ENCODE peak calls at places on chromosome 3, in six cellular contexts. One of them, this sample, is unnamed.

GRCh38 chr3:195052939-195053338 is 218.0 kb downstream of the XXYLT1 start:
- DNase-seq in BJ: no peak
- DNase-seq in HFF-Myc: no peak
- DNase-seq in upper lobe of left lung: no peak
- DNase-seq in fibroblast of pulmonary artery: no peak
- DNase-seq in NB4: no peak
- DNase-seq in this sample: no peak

GRCh38 chr3:112871735-112872134 is 25.1 kb upstream of the CD200R1L start:
- DNase-seq in BJ: no peak
- DNase-seq in HFF-Myc: no peak
- DNase-seq in upper lobe of left lung: no peak
- DNase-seq in fibroblast of pulmonary artery: no peak
- DNase-seq in NB4: no peak
- DNase-seq in this sample: no peak

GRCh38 chr3:151726016-151726415 is 7.7 kb upstream of the AADACL2 start:
- DNase-seq in BJ: no peak
- DNase-seq in HFF-Myc: no peak
- DNase-seq in upper lobe of left lung: no peak
- DNase-seq in fibroblast of pulmonary artery: peak
- DNase-seq in NB4: no peak
- DNase-seq in this sample: no peak

GRCh38 chr3:182252802-182253201 is 540.5 kb upstream of the ATP11B start:
- DNase-seq in BJ: no peak
- DNase-seq in HFF-Myc: no peak
- DNase-seq in upper lobe of left lung: no peak
- DNase-seq in fibroblast of pulmonary artery: no peak
- DNase-seq in NB4: no peak
- DNase-seq in this sample: no peak

GRCh38 chr3:179840985-179841384 is 188.1 kb downstream of the USP13 start:
- DNase-seq in BJ: no peak
- DNase-seq in HFF-Myc: peak
- DNase-seq in upper lobe of left lung: no peak
- DNase-seq in fibroblast of pulmonary artery: peak
- DNase-seq in NB4: no peak
- DNase-seq in this sample: no peak

GRCh38 chr3:177211503-177212277 is 14.4 kb upstream of the TBL1XR1 start:
- DNase-seq in BJ: no peak
- DNase-seq in HFF-Myc: no peak
- DNase-seq in upper lobe of left lung: no peak
- DNase-seq in fibroblast of pulmonary artery: no peak
- DNase-seq in NB4: no peak
- DNase-seq in this sample: no peak

GRCh38 chr3:161914703-161915102 is 418.1 kb downstream of the OTOL1 start:
- DNase-seq in BJ: peak
- DNase-seq in HFF-Myc: peak
- DNase-seq in upper lobe of left lung: no peak
- DNase-seq in fibroblast of pulmonary artery: peak
- DNase-seq in NB4: peak
- DNase-seq in this sample: no peak

GRCh38 chr3:87461036-87461435 is 184.7 kb upstream of the POU1F1 start:
- DNase-seq in BJ: no peak
- DNase-seq in HFF-Myc: no peak
- DNase-seq in upper lobe of left lung: no peak
- DNase-seq in fibroblast of pulmonary artery: no peak
- DNase-seq in NB4: no peak
- DNase-seq in this sample: no peak

GRCh38 chr3:119219069-119219468 is 21.6 kb downstream of the B4GALT4 start:
- DNase-seq in BJ: no peak
- DNase-seq in HFF-Myc: no peak
- DNase-seq in upper lobe of left lung: no peak
- DNase-seq in fibroblast of pulmonary artery: peak
- DNase-seq in NB4: no peak
- DNase-seq in this sample: no peak

GRCh38 chr3:30660656-30661055 is 54.3 kb downstream of the TGFBR2 start:
- DNase-seq in BJ: no peak
- DNase-seq in HFF-Myc: no peak
- DNase-seq in upper lobe of left lung: no peak
- DNase-seq in fibroblast of pulmonary artery: no peak
- DNase-seq in NB4: no peak
- DNase-seq in this sample: no peak

DNA sequence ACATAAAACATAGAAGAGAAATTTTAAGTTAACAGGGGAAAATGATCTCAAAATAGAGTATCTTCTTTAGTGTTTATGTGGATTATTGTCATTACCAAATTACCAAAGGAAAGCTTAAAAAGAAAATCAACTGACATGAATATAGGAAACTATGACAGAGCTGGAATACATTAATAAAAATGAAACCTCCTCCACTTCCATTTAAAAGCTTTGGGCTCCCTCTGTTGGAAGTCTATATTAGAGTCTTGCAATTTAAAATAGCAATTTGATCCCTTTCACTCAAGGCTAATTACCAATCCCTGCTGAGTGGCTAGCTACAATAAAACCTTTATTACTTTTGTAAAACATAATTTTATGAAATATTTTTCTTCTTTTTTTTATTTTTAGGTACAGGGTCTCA is 61.4 kb upstream of the IMPG2 start:
- DNase-seq in BJ: peak
- DNase-seq in HFF-Myc: peak
- DNase-seq in upper lobe of left lung: no peak
- DNase-seq in fibroblast of pulmonary artery: peak
- DNase-seq in NB4: peak
- DNase-seq in this sample: no peak
- TF ChIP-seq CTCF in BJ: peak
- TF ChIP-seq CTCF in HFF-Myc: peak
- TF ChIP-seq CTCF in upper lobe of left lung: no peak
- TF ChIP-seq CTCF in fibroblast of pulmonary artery: peak
- TF ChIP-seq CTCF in NB4: no peak
- TF ChIP-seq CTCF in this sample: peak

GRCh38 chr3:98556164-98557130 is 24.7 kb downstream of the GPR15 start:
- DNase-seq in BJ: no peak
- DNase-seq in HFF-Myc: no peak
- DNase-seq in upper lobe of left lung: no peak
- DNase-seq in fibroblast of pulmonary artery: no peak
- DNase-seq in NB4: no peak
- DNase-seq in this sample: no peak
- H3K4me3 ChIP-seq in BJ: no peak
- H3K4me3 ChIP-seq in HFF-Myc: no peak
- H3K4me3 ChIP-seq in upper lobe of left lung: no peak
- H3K4me3 ChIP-seq in fibroblast of pulmonary artery: no peak
- H3K4me3 ChIP-seq in NB4: no peak
- H3K4me3 ChIP-seq in this sample: no peak

DNA sequence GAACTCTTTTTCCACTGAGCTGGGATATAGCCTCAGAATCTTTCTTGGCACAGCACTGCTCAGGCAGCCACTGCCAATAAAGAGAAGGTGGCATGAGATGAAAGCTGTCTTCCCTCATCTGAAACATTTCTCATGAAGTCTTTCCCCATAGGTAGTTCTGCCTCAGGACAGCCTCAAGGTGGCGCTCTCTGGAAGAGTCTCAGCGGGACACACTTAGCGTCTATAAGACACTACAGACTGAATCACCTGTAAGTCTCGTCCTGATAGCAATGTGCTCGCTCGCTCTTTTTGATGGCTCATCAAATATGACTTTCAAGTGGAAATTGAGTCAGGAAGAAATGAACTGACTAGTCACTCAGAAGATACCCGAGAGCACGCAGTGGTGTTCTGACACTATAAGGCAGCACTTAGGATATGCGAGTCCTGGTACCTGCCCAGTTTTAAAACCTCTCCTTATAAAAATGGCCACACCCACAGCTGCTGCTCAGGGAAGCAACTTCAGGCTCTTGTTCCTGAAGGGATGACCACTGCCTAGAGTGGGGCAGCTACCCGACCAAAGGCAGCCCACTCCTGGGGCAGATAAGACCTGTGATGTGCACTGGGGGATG is 269.5 kb downstream of the SUCLG2 start:
- DNase-seq in BJ: no peak
- DNase-seq in HFF-Myc: no peak
- DNase-seq in upper lobe of left lung: no peak
- DNase-seq in fibroblast of pulmonary artery: peak
- DNase-seq in NB4: peak
- DNase-seq in this sample: no peak
- TF ChIP-seq CTCF in BJ: peak
- TF ChIP-seq CTCF in HFF-Myc: peak
- TF ChIP-seq CTCF in upper lobe of left lung: no peak
- TF ChIP-seq CTCF in fibroblast of pulmonary artery: peak
- TF ChIP-seq CTCF in NB4: peak
- TF ChIP-seq CTCF in this sample: no peak

GRCh38 chr3:98359250-98359649 is 5.6 kb downstream of the OR5K4 start:
- DNase-seq in BJ: no peak
- DNase-seq in HFF-Myc: no peak
- DNase-seq in upper lobe of left lung: no peak
- DNase-seq in fibroblast of pulmonary artery: no peak
- DNase-seq in NB4: no peak
- DNase-seq in this sample: no peak

GRCh38 chr3:98361289-98361688 is 7.6 kb downstream of the OR5K4 start:
- DNase-seq in BJ: no peak
- DNase-seq in HFF-Myc: no peak
- DNase-seq in upper lobe of left lung: no peak
- DNase-seq in fibroblast of pulmonary artery: no peak
- DNase-seq in NB4: no peak
- DNase-seq in this sample: no peak

GRCh38 chr3:98359993-98360675 is 6.5 kb downstream of the OR5K4 start:
- DNase-seq in BJ: no peak
- DNase-seq in HFF-Myc: no peak
- DNase-seq in upper lobe of left lung: no peak
- DNase-seq in fibroblast of pulmonary artery: no peak
- DNase-seq in NB4: peak
- DNase-seq in this sample: no peak

GRCh38 chr3:98360681-98361080 is 7.0 kb downstream of the OR5K4 start:
- DNase-seq in BJ: no peak
- DNase-seq in HFF-Myc: no peak
- DNase-seq in upper lobe of left lung: no peak
- DNase-seq in fibroblast of pulmonary artery: no peak
- DNase-seq in NB4: no peak
- DNase-seq in this sample: no peak
- H3K4me3 ChIP-seq in BJ: no peak
- H3K4me3 ChIP-seq in HFF-Myc: no peak
- H3K4me3 ChIP-seq in upper lobe of left lung: no peak
- H3K4me3 ChIP-seq in fibroblast of pulmonary artery: no peak
- H3K4me3 ChIP-seq in NB4: no peak
- H3K4me3 ChIP-seq in this sample: no peak

DNA sequence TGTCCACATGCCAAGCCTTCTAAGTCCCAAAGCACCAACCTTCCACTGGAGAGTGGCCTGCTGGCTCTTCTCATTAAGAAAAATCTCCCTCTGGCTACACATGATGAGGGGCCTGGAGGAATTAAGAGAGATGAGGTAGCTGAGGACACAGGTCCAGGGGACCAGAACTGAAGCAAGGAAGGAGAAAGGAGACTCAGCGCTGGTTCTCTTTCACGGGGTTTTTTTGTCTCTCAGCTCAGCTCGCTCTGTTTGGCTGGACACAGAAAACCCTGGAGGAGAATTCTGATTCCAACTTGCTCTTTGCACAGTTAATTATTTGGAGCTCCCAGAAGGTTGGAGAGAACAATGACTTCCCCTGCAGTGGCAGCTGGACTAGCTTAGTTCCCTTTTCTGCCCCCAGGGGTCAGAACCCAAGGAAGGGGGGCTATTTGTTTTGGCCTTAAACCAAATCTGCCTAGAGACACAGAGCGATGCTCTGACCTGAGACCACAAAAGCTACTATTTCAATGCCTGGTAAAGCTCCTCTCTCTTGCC is 507.6 kb downstream of the FHIT start:
- DNase-seq in BJ: no peak
- DNase-seq in HFF-Myc: no peak
- DNase-seq in upper lobe of left lung: no peak
- DNase-seq in fibroblast of pulmonary artery: no peak
- DNase-seq in NB4: peak
- DNase-seq in this sample: no peak
- TF ChIP-seq CTCF in BJ: no peak
- TF ChIP-seq CTCF in HFF-Myc: no peak
- TF ChIP-seq CTCF in upper lobe of left lung: no peak
- TF ChIP-seq CTCF in fibroblast of pulmonary artery: no peak
- TF ChIP-seq CTCF in NB4: peak
- TF ChIP-seq CTCF in this sample: no peak

GRCh38 chr3:24678441-24678865 is 183.8 kb upstream of the THRB start:
- DNase-seq in BJ: peak
- DNase-seq in HFF-Myc: peak
- DNase-seq in upper lobe of left lung: no peak
- DNase-seq in fibroblast of pulmonary artery: peak
- DNase-seq in NB4: peak
- DNase-seq in this sample: no peak
- H3K4me3 ChIP-seq in BJ: no peak
- H3K4me3 ChIP-seq in HFF-Myc: peak
- H3K4me3 ChIP-seq in upper lobe of left lung: no peak
- H3K4me3 ChIP-seq in fibroblast of pulmonary artery: peak
- H3K4me3 ChIP-seq in NB4: no peak
- H3K4me3 ChIP-seq in this sample: peak

DNA sequence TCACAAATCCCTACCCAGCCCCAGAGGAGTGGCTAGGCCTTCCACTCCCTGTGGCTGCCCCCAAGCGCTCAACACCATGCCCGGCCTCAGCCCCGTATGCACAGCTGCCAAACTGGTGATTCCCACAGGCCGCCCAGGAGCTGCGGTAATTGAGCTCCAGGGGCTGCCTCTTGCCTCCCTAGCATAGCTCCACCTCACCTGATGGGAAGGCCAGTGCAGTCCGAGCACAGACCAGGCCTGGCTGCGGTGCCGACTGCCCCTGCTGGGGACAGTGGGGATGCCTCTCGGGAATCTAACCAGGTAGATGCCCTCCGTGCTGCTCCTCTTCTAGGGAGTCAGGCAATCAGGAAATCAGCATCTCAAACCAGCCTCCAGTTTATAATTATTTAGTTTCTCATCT is 25.9 kb downstream of the SCN5A start:
- DNase-seq in BJ: no peak
- DNase-seq in HFF-Myc: no peak
- DNase-seq in upper lobe of left lung: peak
- DNase-seq in fibroblast of pulmonary artery: no peak
- DNase-seq in NB4: no peak
- DNase-seq in this sample: no peak
- TF ChIP-seq CTCF in BJ: no peak
- TF ChIP-seq CTCF in HFF-Myc: no peak
- TF ChIP-seq CTCF in upper lobe of left lung: no peak
- TF ChIP-seq CTCF in fibroblast of pulmonary artery: peak
- TF ChIP-seq CTCF in NB4: no peak
- TF ChIP-seq CTCF in this sample: no peak